ENCODE peak calls at places on chromosome 1, in seven cellular contexts. Y, I, S, M, A, T and C are unnamed samples.
A peak's percentile ranks its signal among the peaks of the same experiment; 100 is the strongest.

GRCh38 chr1:54239603-54240002 is 39.6 kb downstream of the MRPL37 start:
- DNase-seq in Y (no peak), I (no peak), S (no peak), M (no peak), A (no peak), T (no peak), C (no peak)

GRCh38 chr1:184296466-184297243 is 90.2 kb upstream of the C1orf21 start:
- DNase-seq in Y (no peak), I (peak; percentile 91), S (peak; percentile 96), M (no peak), A (peak; percentile 79), T (no peak), C (no peak)

GRCh38 chr1:22584001-22584557 is 20.8 kb downstream of the EPHA8 start:
- DNase-seq in Y (no peak), I (no peak), S (no peak), M (no peak), A (no peak), T (no peak), C (no peak)

GRCh38 chr1:196193891-196194559 is 414.2 kb downstream of the KCNT2 start:
- DNase-seq in Y (no peak), I (peak; percentile 16), S (no peak), M (no peak), A (no peak), T (no peak), C (no peak)

GRCh38 chr1:9239622-9240401 is 5.2 kb downstream of the H6PD start:
- DNase-seq in Y (peak; percentile 71), I (peak; percentile 68), S (peak; percentile 85), M (no peak), A (peak; percentile 92), T (no peak), C (no peak)

GRCh38 chr1:168114845-168115244 is 21.9 kb downstream of the GPR161 start:
- DNase-seq in Y (no peak), I (no peak), S (no peak), M (no peak), A (no peak), T (no peak), C (no peak)

GRCh38 chr1:155487537-155487936 is 75.1 kb downstream of the ASH1L start:
- DNase-seq in Y (no peak), I (no peak), S (no peak), M (no peak), A (no peak), T (no peak), C (no peak)

GRCh38 chr1:242139437-242139836 is 140.5 kb upstream of the MAP1LC3C start:
- DNase-seq in Y (no peak), I (no peak), S (no peak), M (no peak), A (no peak), T (no peak), C (no peak)

GRCh38 chr1:246831543-246831942 is 100.2 kb downstream of the AHCTF1 start:
- DNase-seq in Y (no peak), I (no peak), S (no peak), M (no peak), A (no peak), T (no peak), C (no peak)

GRCh38 chr1:204177133-204177532 is 11.0 kb upstream of the REN start:
- DNase-seq in Y (no peak), I (peak; percentile 58), S (no peak), M (no peak), A (no peak), T (no peak), C (no peak)

GRCh38 chr1:159188375-159188788 is 16.3 kb upstream of the ACKR1 start:
- DNase-seq in Y (peak; percentile 74), I (peak; percentile 22), S (peak; percentile 86), M (peak; percentile 64), A (peak; percentile 90), T (no peak), C (peak; percentile 68)

GRCh38 chr1:17723684-17724083 is 31.4 kb upstream of the ACTL8 start:
- DNase-seq in Y (no peak), I (no peak), S (no peak), M (no peak), A (no peak), T (no peak), C (no peak)

GRCh38 chr1:237751090-237751489 is 139.6 kb downstream of the ZP4 start:
- DNase-seq in Y (no peak), I (no peak), S (no peak), M (no peak), A (no peak), T (no peak), C (no peak)

GRCh38 chr1:237749122-237749521 is 141.6 kb downstream of the ZP4 start:
- DNase-seq in Y (no peak), I (no peak), S (no peak), M (no peak), A (no peak), T (no peak), C (no peak)

GRCh38 chr1:237756304-237756967 is 134.3 kb downstream of the ZP4 start:
- DNase-seq in Y (no peak), I (no peak), S (no peak), M (no peak), A (no peak), T (no peak), C (no peak)

GRCh38 chr1:237759371-237759770 is 131.4 kb downstream of the ZP4 start:
- DNase-seq in Y (no peak), I (no peak), S (no peak), M (no peak), A (no peak), T (no peak), C (no peak)

GRCh38 chr1:237754627-237755026 is 136.1 kb downstream of the ZP4 start:
- DNase-seq in Y (no peak), I (no peak), S (no peak), M (no peak), A (no peak), T (no peak), C (no peak)
- TF ChIP-seq CTCF in Y (no peak), I (no peak), S (no peak), M (no peak), A (no peak), T (no peak), C (no peak)

DNA sequence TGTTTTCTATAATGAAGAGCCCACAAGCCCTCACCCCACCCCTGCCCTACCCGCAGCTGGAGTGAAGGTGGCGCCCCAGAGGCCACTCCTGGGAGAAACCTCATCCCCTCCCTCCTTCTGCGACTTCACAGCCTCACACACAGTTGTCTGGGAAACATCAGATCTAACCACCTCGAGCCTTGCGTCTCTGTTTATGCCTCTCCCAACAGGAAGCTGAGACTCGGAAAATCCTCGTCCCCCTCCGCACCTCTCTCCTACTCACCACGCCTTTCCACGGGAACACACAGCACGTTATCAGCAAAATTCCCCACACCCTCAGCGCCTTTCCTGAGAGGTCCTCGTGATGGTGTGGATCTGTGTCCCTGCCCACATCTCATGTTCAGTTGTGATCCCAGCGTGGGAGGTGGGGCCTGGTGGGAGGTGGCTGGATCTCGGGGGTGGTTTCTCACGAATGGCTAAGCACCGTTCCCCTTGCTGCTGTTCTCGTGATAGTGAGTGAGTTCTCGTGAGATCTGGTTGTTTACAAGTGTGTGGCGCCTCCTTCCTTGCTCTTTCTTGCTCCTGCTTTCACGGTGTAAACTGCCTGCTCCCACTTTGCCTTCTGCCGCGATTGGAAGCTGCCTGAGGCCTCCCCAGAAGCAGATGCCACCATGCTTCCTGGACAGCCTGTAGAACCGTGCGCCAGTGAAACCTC is 190.6 kb downstream of the KIF26B start:
- DNase-seq in Y (no peak), I (no peak), S (peak; percentile 21), M (no peak), A (peak; percentile 37), T (no peak), C (no peak)
- TF ChIP-seq CTCF in Y (no peak), I (no peak), S (no peak), M (no peak), A (no peak), T (no peak), C (no peak)

GRCh38 chr1:193514397-193514796 is 328.0 kb upstream of the B3GALT2 start:
- DNase-seq in Y (no peak), I (no peak), S (no peak), M (no peak), A (no peak), T (no peak), C (no peak)
- TF ChIP-seq CTCF in Y (no peak), I (no peak), S (no peak), M (no peak), A (no peak), T (no peak), C (no peak)

GRCh38 chr1:200890818-200891773 is 3.6 kb upstream of the INAVA start:
- DNase-seq in Y (no peak), I (peak; percentile 19), S (peak; percentile 62), M (no peak), A (peak; percentile 85), T (no peak), C (peak; percentile 66)
- TF ChIP-seq CTCF in Y (peak; percentile 72), I (peak; percentile 47), S (no peak), M (no peak), A (peak; percentile 36), T (no peak), C (peak; percentile 77)

DNA sequence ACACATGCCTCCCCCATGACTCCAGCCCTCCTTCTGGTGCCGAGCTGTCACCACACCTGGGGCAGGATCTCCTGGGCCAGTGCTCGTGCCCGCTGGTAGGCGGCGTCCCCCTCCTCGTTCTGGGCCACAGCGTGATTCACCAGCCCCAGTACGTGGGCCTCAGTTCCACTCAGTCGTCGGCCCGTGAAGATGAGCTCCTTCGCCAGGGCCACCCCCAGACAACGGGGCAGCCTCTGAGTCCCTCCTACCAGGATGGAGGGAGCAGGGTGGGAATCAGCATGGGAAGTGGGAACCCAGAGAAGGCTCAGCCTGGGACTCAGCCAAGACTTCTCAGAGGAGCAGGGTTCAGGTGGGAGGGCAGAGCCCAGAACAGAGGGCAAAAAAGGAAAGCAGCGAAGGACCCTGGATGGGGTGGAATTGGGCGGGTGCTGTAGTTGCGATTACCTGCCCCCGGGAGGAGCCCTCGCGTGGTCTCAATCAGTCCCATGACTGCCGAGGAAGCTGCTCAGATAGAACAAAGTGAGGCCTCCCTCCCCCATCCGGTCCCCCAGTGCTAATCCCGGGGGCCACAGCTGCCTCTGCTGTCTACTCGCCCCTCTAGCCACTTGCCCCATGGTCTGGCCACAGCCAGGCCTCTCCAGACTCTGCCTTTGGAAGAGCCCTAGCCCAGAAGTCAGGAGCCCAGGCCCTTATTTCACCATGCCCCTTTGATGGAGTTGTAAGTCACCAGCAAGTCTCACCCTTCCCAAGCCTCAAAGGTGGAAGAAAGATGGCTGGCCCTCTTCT is 16.8 kb downstream of the ECHDC2 start:
- DNase-seq in Y (peak; percentile 76), I (no peak), S (no peak), M (no peak), A (no peak), T (no peak), C (no peak)
- TF ChIP-seq CTCF in Y (peak; percentile 38), I (peak; percentile 35), S (peak; percentile 26), M (no peak), A (peak; percentile 38), T (peak; percentile 14), C (peak; percentile 47)

GRCh38 chr1:202213361-202214088 is 19.9 kb downstream of the LGR6 start:
- DNase-seq in Y (no peak), I (no peak), S (no peak), M (no peak), A (no peak), T (no peak), C (no peak)
- TF ChIP-seq CTCF in Y (no peak), I (no peak), S (no peak), M (no peak), A (no peak), T (no peak), C (peak; percentile 49)

GRCh38 chr1:35505911-35506798 is 51.0 kb downstream of the KIAA0319L start:
- DNase-seq in Y (peak; percentile 51), I (peak; percentile 59), S (no peak), M (no peak), A (no peak), T (no peak), C (no peak)
- TF ChIP-seq CTCF in Y (no peak), I (no peak), S (no peak), M (no peak), A (no peak), T (no peak), C (no peak)

GRCh38 chr1:162974810-162975209 is 94.4 kb upstream of the RGS4 start:
- DNase-seq in Y (no peak), I (no peak), S (no peak), M (no peak), A (no peak), T (no peak), C (no peak)
- TF ChIP-seq CTCF in Y (no peak), I (no peak), S (no peak), M (no peak), A (no peak), T (no peak), C (no peak)